ENCODE peak calls at places on chromosomes 5 and 9, in four cellular contexts. N is tibial artery, H is globus pallidus, X is HEK293T. V is an unnamed sample.

GRCh38 chr5:138275379-138275782 is 960 bp upstream of the GFRA3 start:
- DNase-seq in N (no peak), X (peak), H (no peak), V (no peak)

GRCh38 chr9:536597-537511 is 304.6 kb upstream of the DMRT1 start:
- DNase-seq in X (no peak), N (no peak), H (no peak), V (no peak)

GRCh38 chr9:17839744-17840143 is 260.9 kb downstream of the SH3GL2 start:
- DNase-seq in H (no peak), X (no peak), N (no peak), V (no peak)

GRCh38 chr5:147427784-147428401 is 82.0 kb downstream of the DPYSL3 start:
- DNase-seq in X (no peak), N (peak), H (no peak), V (no peak)

GRCh38 chr9:12657998-12658397 is 35.2 kb upstream of the TYRP1 start:
- DNase-seq in H (no peak), X (no peak), N (no peak), V (no peak)

GRCh38 chr5:74035521-74035937 is 409.5 kb downstream of the ARHGEF28 start:
- DNase-seq in H (peak), X (peak), N (peak), V (peak)

GRCh38 chr5:60945760-60946253 is 802 bp downstream of the NDUFAF2 start:
- DNase-seq in N (peak), X (peak), H (peak), V (peak)

GRCh38 chr9:123567013-123567412 is 211.0 kb downstream of the CRB2 start:
- DNase-seq in H (no peak), N (no peak), X (no peak), V (no peak)

GRCh38 chr5:39689919-39690318 is 265.1 kb upstream of the DAB2 start:
- DNase-seq in X (no peak), N (no peak), H (no peak), V (no peak)

GRCh38 chr9:25716220-25716872 is 38.1 kb upstream of the TUSC1 start:
- DNase-seq in X (peak), H (peak), N (no peak), V (peak)

GRCh38 chr9:95834281-95834907 is 41.1 kb upstream of the ERCC6L2 start:
- DNase-seq in H (no peak), N (no peak), X (no peak), V (no peak)

GRCh38 chr9:79570449-79571308 is 1.1 kb upstream of the TLE4 start:
- DNase-seq in N (peak), X (peak), H (no peak), V (no peak)

GRCh38 chr5:143117821-143118220 is 285.7 kb downstream of the NR3C1 start:
- DNase-seq in X (no peak), N (no peak), H (no peak), V (no peak)

GRCh38 chr9:26271495-26272122 is 593.4 kb upstream of the TUSC1 start:
- DNase-seq in X (no peak), H (no peak), N (no peak), V (no peak)

GRCh38 chr5:74543162-74543995 is 97.1 kb downstream of the ENC1 start:
- DNase-seq in N (peak), X (peak), H (no peak), V (peak)

GRCh38 chr9:77909306-77909705 is 122.3 kb downstream of the GNAQ start:
- DNase-seq in X (no peak), N (no peak), H (no peak), V (no peak)

GRCh38 chr5:130520211-130520610 is 615.9 kb downstream of the CHSY3 start:
- DNase-seq in N (no peak), X (no peak), H (no peak), V (peak)

GRCh38 chr5:150107909-150108447 is 21.6 kb upstream of the CSF1R start:
- DNase-seq in N (no peak), X (no peak), H (no peak), V (peak)

GRCh38 chr5:90898330-90899013 is 339.9 kb downstream of the ADGRV1 start:
- DNase-seq in N (no peak), H (no peak), X (no peak), V (no peak)

GRCh38 chr5:93582677-93583524 is at the start of gene NR2F1:
- DNase-seq in N (peak), H (peak), X (peak), V (peak)

GRCh38 chr9:88256216-88256615 is 117.9 kb upstream of the SPATA31C2 start:
- DNase-seq in H (no peak), N (no peak), X (no peak), V (no peak)

GRCh38 chr9:126397056-126397455 is 70.4 kb downstream of the MVB12B start:
- DNase-seq in H (no peak), N (no peak), X (peak), V (no peak)

GRCh38 chr9:95116002-95116819 is 201.3 kb downstream of the FANCC start:
- DNase-seq in H (no peak), X (no peak), N (no peak), V (no peak)